ENCODE peak calls at places on chromosomes 7 and 10, in five cellular contexts. C is mucosa of gallbladder, F is mammary epithelial cell, U is naive B cell, I is progenitor cell of endocrine pancreas. V is an unnamed sample.

GRCh38 chr7:157276091-157276561 is 60.7 kb upstream of the DNAJB6 start:
- DNase-seq in U (no peak), C (no peak), I (no peak), F (no peak), V (no peak)

GRCh38 chr10:119653209-119653608 is 2.0 kb downstream of the BAG3 start:
- DNase-seq in U (no peak), F (no peak), I (no peak), C (no peak), V (no peak)

GRCh38 chr7:94810496-94810895 is 96.9 kb upstream of the PPP1R9A start:
- DNase-seq in C (no peak), U (no peak), I (no peak), F (peak), V (no peak)

GRCh38 chr7:116598278-116598677 is 73.4 kb downstream of the CAV1 start:
- DNase-seq in I (no peak), C (no peak), F (no peak), U (no peak), V (no peak)

GRCh38 chr10:29563420-29564035 is 71.2 kb downstream of the SVIL start:
- DNase-seq in F (no peak), C (no peak), I (no peak), U (peak), V (no peak)

GRCh38 chr7:79410345-79410744 is 43.1 kb downstream of the MAGI2 start:
- DNase-seq in U (no peak), F (peak), C (no peak), I (no peak), V (peak)

GRCh38 chr10:97905276-97905675 is 55.6 kb downstream of the GOLGA7B start:
- DNase-seq in U (no peak), C (no peak), I (no peak), F (no peak), V (no peak)

GRCh38 chr10:86360657-86361056 is 5.9 kb downstream of the GRID1 start:
- DNase-seq in I (no peak), C (no peak), F (no peak), U (no peak), V (no peak)

GRCh38 chr7:56578612-56579011 is 462.4 kb upstream of the NUPR2 start:
- DNase-seq in U (no peak), I (no peak), C (no peak), F (no peak), V (no peak)

GRCh38 chr7:2115739-2116065 is 117.0 kb downstream of the MAD1L1 start:
- DNase-seq in U (no peak), C (no peak), I (no peak), F (no peak), V (no peak)

GRCh38 chr7:63900394-63901203 is 98.0 kb upstream of the ZNF722 start:
- DNase-seq in C (peak), F (no peak), U (peak), I (no peak), V (peak)

GRCh38 chr7:104951546-104951945 is 62.5 kb upstream of the KMT2E start:
- DNase-seq in C (no peak), I (no peak), U (no peak), F (no peak), V (no peak)

GRCh38 chr10:24238527-24239247 is 29.7 kb downstream of the KIAA1217 start:
- DNase-seq in U (no peak), C (no peak), F (peak), I (peak), V (peak)

GRCh38 chr7:82506702-82507101 is 63.1 kb upstream of the CACNA2D1 start:
- DNase-seq in I (no peak), U (no peak), F (peak), C (peak), V (peak)

GRCh38 chr10:47037654-47038425 is 126.6 kb downstream of the PTPN20 start:
- DNase-seq in F (no peak), U (no peak), I (no peak), C (no peak), V (no peak)

GRCh38 chr10:30873408-30873807 is 158.3 kb downstream of the ZNF438 start:
- DNase-seq in I (no peak), C (no peak), F (no peak), U (no peak), V (peak)

GRCh38 chr7:130673066-130673465 is 4.5 kb upstream of the COPG2 start:
- DNase-seq in I (no peak), U (no peak), F (no peak), C (no peak), V (peak)

GRCh38 chr7:149626972-149627371 is 129.4 kb upstream of the ZNF746 start:
- DNase-seq in I (no peak), C (no peak), F (no peak), U (no peak), V (no peak)

GRCh38 chr7:113092762-113093161 is 6.1 kb upstream of the GPR85 start:
- DNase-seq in C (no peak), F (no peak), I (no peak), U (no peak), V (no peak)

GRCh38 chr10:58326967-58327381 is 7.8 kb upstream of the UBE2D1 start:
- DNase-seq in U (no peak), C (no peak), I (no peak), F (no peak), V (peak)

GRCh38 chr10:96556003-96556402 is 30.8 kb downstream of the TM9SF3 start:
- DNase-seq in C (no peak), F (no peak), I (no peak), U (no peak), V (peak)

GRCh38 chr7:26155531-26156375 is 3.8 kb downstream of the NFE2L3 start:
- DNase-seq in U (no peak), C (no peak), F (peak), I (no peak), V (peak)

GRCh38 chr7:22728416-22729029 is 1.5 kb downstream of the IL6 start:
- DNase-seq in U (peak), I (no peak), F (peak), C (no peak), V (peak)

GRCh38 chr10:44513592-44513991 is 128.7 kb upstream of the CXCL12 start:
- DNase-seq in U (no peak), I (no peak), C (no peak), F (no peak), V (no peak)

GRCh38 chr10:128304271-128304670 is 178.0 kb upstream of the MKI67 start:
- DNase-seq in I (no peak), C (no peak), U (no peak), F (no peak), V (no peak)

GRCh38 chr10:121041499-121041898 is 190.3 kb downstream of the WDR11 start:
- DNase-seq in I (no peak), C (no peak), F (no peak), U (no peak), V (no peak)

GRCh38 chr7:39606352-39606751 is 17.0 kb upstream of the RALA start:
- DNase-seq in C (no peak), U (no peak), F (peak), I (no peak), V (peak)

GRCh38 chr7:151459726-151460473 is 20.0 kb upstream of the CRYGN start:
- DNase-seq in C (peak), U (no peak), F (peak), I (peak), V (peak)

GRCh38 chr7:75725306-75725705 is 13.4 kb downstream of the HIP1 start:
- DNase-seq in C (no peak), U (peak), F (no peak), I (no peak), V (no peak)

GRCh38 chr10:6962576-6962975 is 382.5 kb upstream of the PRKCQ start:
- DNase-seq in U (no peak), C (no peak), F (no peak), I (no peak), V (no peak)

GRCh38 chr10:44932338-44933116 is 21.4 kb downstream of the TMEM72 start:
- DNase-seq in C (peak), F (peak), I (peak), U (peak), V (peak)

GRCh38 chr10:86168256-86168655 is 198.3 kb downstream of the GRID1 start:
- DNase-seq in C (no peak), F (no peak), U (no peak), I (no peak), V (no peak)

GRCh38 chr7:150902078-150903033 is 50.0 kb downstream of the AOC1 start:
- DNase-seq in F (no peak), I (no peak), C (no peak), U (no peak), V (no peak)

GRCh38 chr7:44534501-44534900 is 6.6 kb downstream of the NPC1L1 start:
- DNase-seq in C (no peak), U (peak), I (peak), F (peak), V (peak)

GRCh38 chr7:30989008-30989823 is 25.5 kb downstream of the GHRHR start:
- DNase-seq in I (no peak), C (no peak), U (no peak), F (no peak), V (no peak)

GRCh38 chr7:104931181-104931781 is 82.7 kb upstream of the KMT2E start:
- DNase-seq in I (no peak), C (no peak), U (no peak), F (no peak), V (no peak)